ENCODE peak calls at places on chromosomes 2 and 18, in ten cellular contexts. Q is A673; W is SIG-M5; P is left cardiac atrium; S is CD4-positive, alpha-beta T cell; R is epithelial cell of esophagus; H is amniotic epithelial cell; M is iPS-NIHi11; G is retinal pigment epithelial cell; N is skeletal muscle cell. V is an unnamed sample.

GRCh38 chr2:222017232-222017631 is 281.6 kb downstream of the PAX3 start:
- DNase-seq in Q (no peak), W (no peak), P (no peak), S (no peak), R (no peak), H (no peak), M (no peak), G (no peak), N (no peak), V (no peak)

GRCh38 chr2:9095690-9096089 is 92.2 kb upstream of the MBOAT2 start:
- DNase-seq in Q (no peak), W (no peak), P (peak; percentile 70), S (no peak), R (peak; percentile 35), H (peak; percentile 70), M (peak; percentile 73), G (no peak), N (no peak), V (peak; percentile 29)

GRCh38 chr2:190640124-190640523 is 8.8 kb upstream of the NAB1 start:
- DNase-seq in Q (no peak), W (no peak), P (no peak), S (no peak), R (no peak), H (peak; percentile 75), M (no peak), G (no peak), N (no peak), V (peak; percentile 41)

GRCh38 chr18:73840319-73841065 is 307.1 kb downstream of the FBXO15 start:
- DNase-seq in Q (no peak), W (no peak), P (no peak), S (no peak), R (no peak), H (no peak), M (no peak), G (no peak), N (no peak), V (no peak)

GRCh38 chr2:11716689-11717321 is 29.6 kb upstream of the LPIN1 start:
- DNase-seq in Q (no peak), W (no peak), P (no peak), S (no peak), R (peak; percentile 20), H (peak; percentile 80), M (no peak), G (no peak), N (peak; percentile 62), V (no peak)

GRCh38 chr2:64751286-64752260 is 97.9 kb upstream of the SERTAD2 start:
- DNase-seq in Q (peak; percentile 71), W (no peak), P (peak; percentile 99), S (no peak), R (peak; percentile 93), H (peak; percentile 75), M (peak; percentile 98), G (peak; percentile 54), N (no peak), V (peak; percentile 9)

GRCh38 chr18:49907346-49907929 is 94.1 kb upstream of the ACAA2 start:
- DNase-seq in Q (no peak), W (no peak), P (no peak), S (no peak), R (no peak), H (peak; percentile 20), M (no peak), G (peak; percentile 29), N (peak; percentile 40), V (peak; percentile 68)

GRCh38 chr2:119319593-119319992 is 47.0 kb downstream of the C2orf76 start:
- DNase-seq in Q (no peak), W (no peak), P (no peak), S (no peak), R (no peak), H (no peak), M (no peak), G (no peak), N (no peak), V (no peak)

GRCh38 chr2:73114273-73114867 is 1.6 kb upstream of the RAB11FIP5 start:
- DNase-seq in Q (peak; percentile 24), W (no peak), P (no peak), S (no peak), R (no peak), H (peak; percentile 72), M (no peak), G (no peak), N (no peak), V (no peak)